ENCODE peak calls at places on chromosomes 7 and 10, in five cellular contexts. One of them, this sample, is unnamed. For H3K9me3, the result is how much of the 10 kb centered on the place peaks cover.

GRCh38 chr10:103153765-103154197 is 39.3 kb downstream of the NT5C2 start:
- DNase-seq in left ventricle myocardium inferior: no peak
- DNase-seq in GM12878: no peak
- DNase-seq in tibial nerve: no peak
- DNase-seq in cardiac muscle cell: no peak
- DNase-seq in this sample: no peak

GRCh38 chr10:103685880-103686669 is 169.3 kb downstream of the SH3PXD2A start:
- DNase-seq in left ventricle myocardium inferior: peak
- DNase-seq in GM12878: no peak
- DNase-seq in tibial nerve: peak
- DNase-seq in cardiac muscle cell: peak
- DNase-seq in this sample: peak

GRCh38 chr10:113991091-113991860 is 52.4 kb upstream of the ADRB1 start:
- DNase-seq in left ventricle myocardium inferior: no peak
- DNase-seq in GM12878: no peak
- DNase-seq in tibial nerve: no peak
- DNase-seq in cardiac muscle cell: no peak
- DNase-seq in this sample: no peak

GRCh38 chr7:30445770-30446169 is 32.8 kb downstream of the NOD1 start:
- DNase-seq in left ventricle myocardium inferior: peak
- DNase-seq in GM12878: peak
- DNase-seq in tibial nerve: peak
- DNase-seq in cardiac muscle cell: no peak
- DNase-seq in this sample: peak

GRCh38 chr10:50286517-50286916 is 35.2 kb upstream of the ASAH2 start:
- DNase-seq in left ventricle myocardium inferior: no peak
- DNase-seq in GM12878: no peak
- DNase-seq in tibial nerve: peak
- DNase-seq in cardiac muscle cell: no peak
- DNase-seq in this sample: no peak

GRCh38 chr7:107528461-107528860 is 35.3 kb downstream of the COG5 start:
- DNase-seq in left ventricle myocardium inferior: no peak
- DNase-seq in GM12878: no peak
- DNase-seq in tibial nerve: no peak
- DNase-seq in cardiac muscle cell: no peak
- DNase-seq in this sample: no peak

GRCh38 chr10:80498039-80498832 is 39.5 kb upstream of the SH2D4B start:
- DNase-seq in left ventricle myocardium inferior: no peak
- DNase-seq in GM12878: no peak
- DNase-seq in tibial nerve: no peak
- DNase-seq in cardiac muscle cell: no peak
- DNase-seq in this sample: no peak

GRCh38 chr7:111089822-111090426 is 1.0 kb upstream of the LRRN3 start:
- DNase-seq in left ventricle myocardium inferior: no peak
- DNase-seq in GM12878: no peak
- DNase-seq in tibial nerve: no peak
- DNase-seq in cardiac muscle cell: peak
- DNase-seq in this sample: no peak

GRCh38 chr7:18458830-18459229 is 36.7 kb upstream of the HDAC9 start:
- DNase-seq in left ventricle myocardium inferior: no peak
- DNase-seq in GM12878: no peak
- DNase-seq in tibial nerve: no peak
- DNase-seq in cardiac muscle cell: no peak
- DNase-seq in this sample: no peak

GRCh38 chr10:70437721-70438120 is 3.8 kb downstream of the NODAL start:
- DNase-seq in left ventricle myocardium inferior: no peak
- DNase-seq in GM12878: no peak
- DNase-seq in tibial nerve: no peak
- DNase-seq in cardiac muscle cell: no peak
- DNase-seq in this sample: no peak

GRCh38 chr10:79112898-79113431 is 44.2 kb downstream of the ZMIZ1 start:
- DNase-seq in left ventricle myocardium inferior: peak
- DNase-seq in GM12878: no peak
- DNase-seq in tibial nerve: no peak
- DNase-seq in cardiac muscle cell: peak
- DNase-seq in this sample: peak

GRCh38 chr10:95408148-95408930 is 117.5 kb upstream of the PDLIM1 start:
- DNase-seq in left ventricle myocardium inferior: no peak
- DNase-seq in GM12878: no peak
- DNase-seq in tibial nerve: no peak
- DNase-seq in cardiac muscle cell: no peak
- DNase-seq in this sample: no peak

GRCh38 chr7:2840458-2840857 is 3.6 kb downstream of the GNA12 start:
- DNase-seq in left ventricle myocardium inferior: no peak
- DNase-seq in GM12878: no peak
- DNase-seq in tibial nerve: no peak
- DNase-seq in cardiac muscle cell: no peak
- DNase-seq in this sample: no peak

GRCh38 chr10:127983701-127984100 is 76.8 kb downstream of the PTPRE start:
- DNase-seq in left ventricle myocardium inferior: no peak
- DNase-seq in GM12878: no peak
- DNase-seq in tibial nerve: no peak
- DNase-seq in cardiac muscle cell: no peak
- DNase-seq in this sample: no peak

GRCh38 chr10:11336703-11337102 is 274.7 kb downstream of the USP6NL start:
- DNase-seq in left ventricle myocardium inferior: no peak
- DNase-seq in GM12878: no peak
- DNase-seq in tibial nerve: no peak
- DNase-seq in cardiac muscle cell: no peak
- DNase-seq in this sample: no peak

GRCh38 chr7:69450436-69450835 is 147.8 kb upstream of the AUTS2 start:
- DNase-seq in left ventricle myocardium inferior: no peak
- DNase-seq in GM12878: no peak
- DNase-seq in tibial nerve: no peak
- DNase-seq in cardiac muscle cell: no peak
- DNase-seq in this sample: no peak

GRCh38 chr7:27181176-27181520 is 3.9 kb downstream of the HOXA11 start:
- DNase-seq in left ventricle myocardium inferior: no peak
- DNase-seq in GM12878: no peak
- DNase-seq in tibial nerve: no peak
- DNase-seq in cardiac muscle cell: no peak
- DNase-seq in this sample: peak

GRCh38 chr7:27178366-27178765 is 4.2 kb upstream of the HOXA10 start:
- DNase-seq in left ventricle myocardium inferior: no peak
- DNase-seq in GM12878: no peak
- DNase-seq in tibial nerve: no peak
- DNase-seq in cardiac muscle cell: no peak
- DNase-seq in this sample: peak

GRCh38 chr7:27179030-27179429 is 4.9 kb upstream of the HOXA10 start:
- DNase-seq in left ventricle myocardium inferior: peak
- DNase-seq in GM12878: no peak
- DNase-seq in tibial nerve: no peak
- DNase-seq in cardiac muscle cell: no peak
- DNase-seq in this sample: peak

GRCh38 chr7:27180431-27181175 is 4.4 kb downstream of the HOXA11 start:
- DNase-seq in left ventricle myocardium inferior: no peak
- DNase-seq in GM12878: no peak
- DNase-seq in tibial nerve: no peak
- DNase-seq in cardiac muscle cell: no peak
- DNase-seq in this sample: peak

DNA sequence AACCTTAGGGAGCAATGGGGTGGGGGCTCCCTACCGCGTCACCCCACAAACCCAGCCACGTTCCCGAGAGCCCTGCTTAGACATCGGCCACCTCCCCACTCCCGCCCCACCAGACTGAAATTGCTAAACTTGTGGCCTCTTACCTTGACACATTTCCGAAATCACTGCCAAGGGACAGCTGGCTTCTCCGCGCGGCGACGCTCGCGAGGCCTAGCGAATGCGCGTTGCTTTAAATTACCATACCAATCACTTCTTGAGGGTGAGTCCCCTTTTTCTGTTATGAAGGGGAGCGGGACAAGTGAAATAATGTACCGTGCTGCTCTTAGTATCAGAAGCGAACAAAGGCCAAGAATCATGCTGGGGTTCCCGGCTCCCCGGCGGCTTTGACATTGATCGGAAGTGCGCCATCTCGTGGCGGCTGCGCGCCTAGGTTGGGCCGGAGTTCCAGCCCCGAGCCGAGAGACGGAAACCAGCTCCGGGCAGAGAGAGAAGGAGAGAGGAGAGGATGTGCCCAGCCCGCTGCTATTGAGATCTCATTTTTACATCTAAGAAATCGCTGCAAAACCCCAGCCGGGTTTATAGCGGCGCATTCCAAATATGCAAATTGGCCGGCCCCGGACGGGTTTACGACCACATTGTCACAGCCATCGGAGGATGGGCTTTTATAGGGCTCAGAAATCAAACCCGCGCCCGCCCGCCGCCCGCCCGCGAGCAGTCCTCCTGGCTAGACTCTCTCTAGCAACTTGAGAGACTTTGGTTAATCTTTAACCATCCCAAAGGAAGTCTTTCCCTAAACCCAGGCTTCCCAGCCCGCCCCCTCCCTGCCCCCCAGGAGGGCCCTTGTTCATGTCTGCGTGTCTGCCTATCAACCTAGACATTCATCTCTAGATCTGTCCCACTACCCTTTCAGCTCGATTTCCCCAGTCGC is 5.3 kb downstream of the HOXA11 start:
- DNase-seq in left ventricle myocardium inferior: peak
- DNase-seq in GM12878: no peak
- DNase-seq in tibial nerve: peak
- DNase-seq in cardiac muscle cell: peak
- DNase-seq in this sample: peak
- H3K4me3 ChIP-seq in left ventricle myocardium inferior: peak
- H3K4me3 ChIP-seq in GM12878: no peak
- H3K4me3 ChIP-seq in tibial nerve: peak
- H3K4me3 ChIP-seq in cardiac muscle cell: no peak
- H3K4me3 ChIP-seq in this sample: peak

GRCh38 chr7:16432425-16432731 is 11.0 kb upstream of the CRPPA start:
- DNase-seq in left ventricle myocardium inferior: no peak
- DNase-seq in GM12878: no peak
- DNase-seq in tibial nerve: no peak
- DNase-seq in cardiac muscle cell: no peak
- DNase-seq in this sample: no peak

GRCh38 chr7:16433568-16434122 is 12.3 kb upstream of the CRPPA start:
- DNase-seq in left ventricle myocardium inferior: no peak
- DNase-seq in GM12878: no peak
- DNase-seq in tibial nerve: no peak
- DNase-seq in cardiac muscle cell: no peak
- DNase-seq in this sample: no peak

GRCh38 chr7:16428672-16429071 is 7.3 kb upstream of the CRPPA start:
- DNase-seq in left ventricle myocardium inferior: no peak
- DNase-seq in GM12878: no peak
- DNase-seq in tibial nerve: no peak
- DNase-seq in cardiac muscle cell: no peak
- DNase-seq in this sample: no peak

GRCh38 chr7:16430133-16430532 is 8.8 kb upstream of the CRPPA start:
- DNase-seq in left ventricle myocardium inferior: no peak
- DNase-seq in GM12878: no peak
- DNase-seq in tibial nerve: no peak
- DNase-seq in cardiac muscle cell: no peak
- DNase-seq in this sample: no peak

DNA sequence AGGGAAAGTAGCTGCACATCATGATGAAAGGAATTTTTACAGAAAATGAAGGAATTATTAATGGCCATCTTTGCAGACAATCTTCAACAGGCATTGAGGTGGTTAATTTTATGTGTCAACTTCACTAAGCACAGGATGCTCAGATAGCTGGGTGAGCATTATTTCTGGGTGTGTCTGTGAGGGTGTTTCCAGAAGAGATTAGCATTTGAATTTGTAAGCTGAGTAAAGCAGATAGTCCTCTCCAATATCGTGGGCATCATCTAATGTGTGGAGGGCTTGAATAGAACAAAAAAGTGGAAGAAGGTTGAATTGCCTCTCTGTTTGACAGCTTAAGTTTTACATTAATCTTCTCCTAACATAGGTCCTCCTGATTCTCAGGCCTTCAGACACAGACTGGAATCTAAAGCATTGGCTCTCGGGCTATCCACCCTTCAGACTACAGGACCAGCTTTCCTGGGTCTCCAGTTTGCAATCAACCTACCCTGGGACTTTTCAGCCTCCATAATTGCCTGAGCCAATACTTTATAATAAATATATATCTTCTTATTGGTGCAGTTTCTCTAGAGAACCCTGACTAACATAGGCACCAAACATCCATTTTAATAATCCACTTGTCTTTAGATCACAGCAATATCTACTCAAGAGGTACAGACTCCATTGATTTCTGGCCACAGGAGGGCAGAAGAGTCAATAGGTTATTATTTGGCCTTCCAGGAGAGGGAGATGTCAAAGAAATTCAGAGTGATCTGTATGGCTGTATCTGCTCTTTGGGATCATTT is 10.5 kb upstream of the CRPPA start:
- DNase-seq in left ventricle myocardium inferior: no peak
- DNase-seq in GM12878: no peak
- DNase-seq in tibial nerve: peak
- DNase-seq in cardiac muscle cell: peak
- DNase-seq in this sample: no peak
- TF ChIP-seq CTCF in left ventricle myocardium inferior: peak
- TF ChIP-seq CTCF in GM12878: peak
- TF ChIP-seq CTCF in tibial nerve: peak
- TF ChIP-seq CTCF in cardiac muscle cell: peak
- TF ChIP-seq CTCF in this sample: no peak

GRCh38 chr10:133529576-133529946 is 2.4 kb downstream of the CYP2E1 start:
- DNase-seq in left ventricle myocardium inferior: no peak
- DNase-seq in GM12878: no peak
- DNase-seq in tibial nerve: no peak
- DNase-seq in cardiac muscle cell: no peak
- DNase-seq in this sample: no peak

GRCh38 chr10:133526957-133527588 is at the start of gene CYP2E1:
- DNase-seq in left ventricle myocardium inferior: no peak
- DNase-seq in GM12878: no peak
- DNase-seq in tibial nerve: no peak
- DNase-seq in cardiac muscle cell: no peak
- DNase-seq in this sample: no peak

GRCh38 chr10:133528845-133529575 is 1.8 kb downstream of the CYP2E1 start:
- DNase-seq in left ventricle myocardium inferior: no peak
- DNase-seq in GM12878: no peak
- DNase-seq in tibial nerve: no peak
- DNase-seq in cardiac muscle cell: no peak
- DNase-seq in this sample: no peak

GRCh38 chr10:133528296-133528844 is 1.2 kb downstream of the CYP2E1 start:
- DNase-seq in left ventricle myocardium inferior: no peak
- DNase-seq in GM12878: no peak
- DNase-seq in tibial nerve: no peak
- DNase-seq in cardiac muscle cell: no peak
- DNase-seq in this sample: no peak

DNA sequence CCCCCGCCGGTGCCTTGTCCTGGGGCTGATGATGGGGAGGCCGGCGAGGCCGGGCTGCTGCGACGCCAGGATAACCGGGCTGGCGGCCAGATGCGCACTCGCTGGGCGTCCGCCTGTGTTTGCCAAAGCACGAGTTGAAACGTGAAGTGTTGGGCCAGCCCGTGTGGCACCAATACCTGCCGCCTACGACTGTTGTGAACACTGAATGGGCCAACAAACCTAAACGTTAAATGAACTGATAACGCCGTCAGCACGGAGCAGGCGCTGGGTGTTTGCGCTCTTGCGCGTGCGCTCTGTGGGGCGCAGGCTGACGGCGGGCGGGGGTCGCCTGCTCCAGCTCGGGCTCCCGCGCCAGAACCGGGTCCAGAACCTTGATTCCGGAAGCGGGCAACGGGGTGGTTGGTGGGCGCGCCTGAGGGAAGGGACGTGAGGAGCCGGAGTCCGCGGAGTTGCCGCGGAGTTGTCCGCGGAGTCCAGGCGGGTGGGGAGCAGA is 662 bp downstream of the CYP2E1 start:
- DNase-seq in left ventricle myocardium inferior: no peak
- DNase-seq in GM12878: no peak
- DNase-seq in tibial nerve: no peak
- DNase-seq in cardiac muscle cell: no peak
- DNase-seq in this sample: no peak
- H3K9me3 ChIP-seq in left ventricle myocardium inferior: under half
- H3K9me3 ChIP-seq in GM12878: under half
- H3K9me3 ChIP-seq in tibial nerve: under half
- H3K9me3 ChIP-seq in cardiac muscle cell: under half
- H3K9me3 ChIP-seq in this sample: under half

GRCh38 chr10:8331896-8332729 is 277.6 kb downstream of the GATA3 start:
- DNase-seq in left ventricle myocardium inferior: peak
- DNase-seq in GM12878: no peak
- DNase-seq in tibial nerve: no peak
- DNase-seq in cardiac muscle cell: peak
- DNase-seq in this sample: peak
- H3K4me3 ChIP-seq in left ventricle myocardium inferior: peak
- H3K4me3 ChIP-seq in GM12878: peak
- H3K4me3 ChIP-seq in tibial nerve: no peak
- H3K4me3 ChIP-seq in cardiac muscle cell: peak
- H3K4me3 ChIP-seq in this sample: peak

This sample was measured in tibial artery.